ENCODE peak calls at places on chromosomes 13 and 19, in ten cellular contexts. A is uterus, E is lower lobe of right lung, H is glutamatergic neuron, W is brain microvascular endothelial cell, Y is cardiac muscle cell, B is fibroblast of lung, S is dorsolateral prefrontal cortex, X is AG04450, P is astrocyte of the spinal cord. G is an unnamed sample.

GRCh38 chr19:35329323-35329722 is 336 bp downstream of the CD22 start:
- DNase-seq in A (no peak), E (no peak), H (no peak), W (no peak), Y (no peak), B (no peak), S (no peak), X (no peak), P (no peak), G (no peak)

GRCh38 chr19:3547301-3547731 is 8.3 kb downstream of the TEKTIP1 start:
- DNase-seq in A (no peak), E (peak), H (peak), W (no peak), Y (no peak), B (no peak), S (no peak), X (no peak), P (no peak), G (no peak)

GRCh38 chr13:50762969-50763568 is 80.4 kb downstream of the DLEU7 start:
- DNase-seq in A (no peak), E (no peak), H (no peak), W (no peak), Y (no peak), B (no peak), S (no peak), X (no peak), P (no peak), G (no peak)

GRCh38 chr13:45623516-45624090 is 8.1 kb upstream of the ERICH6B start:
- DNase-seq in A (no peak), E (no peak), H (no peak), W (no peak), Y (peak), B (peak), S (no peak), X (no peak), P (peak), G (no peak)

GRCh38 chr19:10228925-10229324 is 2.2 kb downstream of the S1PR2 start:
- DNase-seq in A (peak), E (no peak), H (peak), W (peak), Y (peak), B (peak), S (no peak), X (no peak), P (no peak), G (no peak)

GRCh38 chr19:45901912-45902650 is at the start of gene MYPOP:
- DNase-seq in A (peak), E (no peak), H (no peak), W (no peak), Y (no peak), B (no peak), S (no peak), X (no peak), P (no peak), G (no peak)

GRCh38 chr19:10246511-10246910 is 5.5 kb upstream of the MRPL4 start:
- DNase-seq in A (no peak), E (no peak), H (no peak), W (no peak), Y (no peak), B (no peak), S (no peak), X (no peak), P (no peak), G (no peak)

GRCh38 chr13:36758345-36758744 is 60.7 kb upstream of the RFXAP start:
- DNase-seq in A (no peak), E (no peak), H (no peak), W (no peak), Y (no peak), B (no peak), S (no peak), X (no peak), P (no peak), G (no peak)

GRCh38 chr19:11506101-11506555 is 489 bp upstream of the ZNF653 start:
- DNase-seq in A (peak), E (no peak), H (no peak), W (no peak), Y (no peak), B (no peak), S (no peak), X (no peak), P (no peak), G (no peak)

GRCh38 chr13:44197791-44198770 is 175.5 kb upstream of the SERP2 start:
- DNase-seq in A (no peak), E (no peak), H (no peak), W (peak), Y (peak), B (peak), S (no peak), X (no peak), P (peak), G (no peak)

DNA sequence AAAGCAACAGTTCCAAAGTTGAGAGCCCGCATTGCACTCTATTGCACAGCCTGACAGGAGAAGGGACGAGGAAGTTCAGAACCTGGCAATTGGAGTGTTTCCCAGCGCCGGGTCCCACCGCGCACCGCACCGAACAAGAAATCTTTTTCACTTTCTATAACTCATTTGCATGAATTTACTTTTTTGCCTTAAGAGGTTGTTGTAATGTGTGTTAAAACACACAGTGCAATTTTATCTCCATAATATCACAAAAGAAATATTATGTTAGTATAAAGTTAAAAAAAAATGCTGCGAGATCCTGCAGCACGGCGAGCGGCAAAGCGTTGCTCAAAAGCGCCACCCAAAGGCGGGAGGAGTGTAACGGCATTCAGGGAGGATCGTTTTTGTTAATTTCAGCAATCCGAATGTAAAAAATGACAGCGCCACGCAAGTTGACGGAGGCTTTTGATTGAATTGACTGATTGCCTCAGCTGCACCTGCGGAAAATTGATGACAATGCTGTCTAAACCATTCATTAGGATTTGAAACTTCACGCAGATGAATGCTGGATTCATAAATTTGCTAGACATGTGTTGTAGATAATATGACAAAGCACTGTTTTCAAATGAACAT is 303.6 kb upstream of the ZNF507 start:
- DNase-seq in A (peak), E (no peak), H (peak), W (peak), Y (peak), B (peak), S (peak), X (no peak), P (peak), G (no peak)
- TF ChIP-seq CTCF in A (peak), E (peak), H (peak), W (peak), Y (peak), B (peak), S (peak), X (peak), P (peak), G (no peak)

GRCh38 chr19:5567971-5568407 is 236 bp upstream of the TINCR start:
- DNase-seq in A (no peak), E (no peak), H (no peak), W (no peak), Y (no peak), B (no peak), S (no peak), X (no peak), P (no peak), G (no peak)

GRCh38 chr19:5571777-5572176 is 4.0 kb upstream of the TINCR start:
- DNase-seq in A (no peak), E (no peak), H (no peak), W (no peak), Y (no peak), B (no peak), S (no peak), X (no peak), P (no peak), G (no peak)

GRCh38 chr19:5563941-5564612 is 3.7 kb downstream of the TINCR start:
- DNase-seq in A (no peak), E (no peak), H (no peak), W (peak), Y (no peak), B (no peak), S (no peak), X (no peak), P (no peak), G (no peak)

GRCh38 chr19:5564930-5565329 is 2.8 kb downstream of the TINCR start:
- DNase-seq in A (no peak), E (no peak), H (no peak), W (no peak), Y (no peak), B (no peak), S (no peak), X (no peak), P (no peak), G (no peak)

GRCh38 chr19:5567360-5567970 is at the start of gene TINCR:
- DNase-seq in A (no peak), E (no peak), H (peak), W (no peak), Y (no peak), B (no peak), S (no peak), X (no peak), P (no peak), G (no peak)
- TF ChIP-seq CTCF in A (no peak), E (no peak), H (peak), W (no peak), Y (peak), B (no peak), S (no peak), X (no peak), P (peak), G (no peak)

GRCh38 chr19:55132453-55133129 is 15.2 kb upstream of the PPP1R12C start:
- DNase-seq in A (no peak), E (no peak), H (no peak), W (no peak), Y (no peak), B (no peak), S (no peak), X (no peak), P (no peak), G (no peak)
- TF ChIP-seq CTCF in A (peak), E (no peak), H (no peak), W (no peak), Y (peak), B (no peak), S (no peak), X (peak), P (no peak), G (no peak)

DNA sequence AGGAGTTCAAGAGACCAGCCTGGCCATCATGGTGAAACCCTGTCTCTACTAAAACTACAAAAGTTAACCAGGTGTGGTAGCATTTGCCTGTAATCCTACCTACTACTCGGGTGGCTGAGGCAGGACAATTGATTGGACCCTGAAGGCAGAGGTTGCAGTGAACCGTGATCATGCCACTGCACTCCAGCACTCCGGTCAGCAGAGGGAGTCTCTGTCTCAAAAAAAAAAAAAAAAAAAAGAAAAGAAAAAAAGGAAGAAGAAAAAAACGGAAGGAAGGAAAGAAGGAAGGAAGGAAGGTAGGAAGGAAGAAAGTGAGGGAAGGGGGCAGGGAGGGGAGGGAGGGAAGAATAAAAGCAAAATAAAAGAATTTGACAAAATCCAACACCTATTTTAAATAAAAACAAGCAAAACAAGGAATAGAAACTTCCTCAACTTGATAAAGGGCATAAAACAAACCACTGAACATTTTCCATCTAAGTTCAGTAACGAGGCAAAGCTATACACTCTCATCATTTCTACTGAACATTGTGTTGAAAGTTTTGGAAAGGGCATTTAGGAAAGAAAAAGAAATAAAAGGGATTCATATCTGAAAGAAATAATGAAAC is 411.6 kb upstream of the SLITRK5 start:
- DNase-seq in A (no peak), E (no peak), H (peak), W (no peak), Y (peak), B (peak), S (no peak), X (no peak), P (no peak), G (no peak)
- TF ChIP-seq CTCF in A (no peak), E (peak), H (peak), W (peak), Y (no peak), B (peak), S (peak), X (peak), P (peak), G (no peak)

DNA sequence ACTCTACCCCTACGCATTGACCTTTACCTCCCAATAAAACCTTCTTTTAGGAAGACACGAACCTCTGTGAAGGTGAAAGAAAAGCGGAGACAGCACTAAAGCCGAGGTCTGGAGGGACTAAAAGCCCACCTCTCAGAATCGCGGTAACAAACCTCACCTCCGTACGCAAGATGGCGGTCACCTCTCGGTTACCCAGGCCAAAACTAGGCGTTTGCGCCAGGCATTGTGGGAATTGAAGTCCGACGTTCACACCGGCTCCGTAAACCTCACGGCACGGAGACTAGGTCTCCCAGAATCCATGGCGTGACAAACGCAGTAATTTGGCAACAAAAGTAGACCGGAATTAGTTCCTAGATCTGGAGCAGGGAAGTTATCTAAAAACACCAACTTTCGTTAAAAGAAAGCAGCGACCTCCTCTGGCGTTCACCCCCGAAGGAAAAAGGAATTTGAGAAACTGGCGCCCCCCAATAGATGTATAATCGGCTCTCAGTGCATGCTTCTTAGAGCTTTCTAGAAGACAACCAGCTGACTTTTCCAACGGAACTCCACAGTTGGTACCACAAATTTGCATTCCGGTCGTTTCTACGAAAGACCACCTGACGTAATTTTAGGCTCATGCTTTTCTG is at the start of gene N4BP2L2:
- DNase-seq in A (peak), E (peak), H (peak), W (peak), Y (peak), B (peak), S (peak), X (peak), P (peak), G (peak)
- TF ChIP-seq CTCF in A (peak), E (peak), H (no peak), W (peak), Y (peak), B (peak), S (peak), X (peak), P (peak), G (no peak)

GRCh38 chr13:113742000-113742441 is 17.0 kb upstream of the TMEM255B start:
- DNase-seq in A (no peak), E (peak), H (peak), W (no peak), Y (peak), B (peak), S (no peak), X (no peak), P (no peak), G (no peak)
- TF ChIP-seq CTCF in A (no peak), E (peak), H (no peak), W (peak), Y (peak), B (peak), S (no peak), X (peak), P (peak), G (no peak)

GRCh38 chr13:108342369-108343289 is 73.1 kb downstream of the TNFSF13B start:
- DNase-seq in A (no peak), E (no peak), H (no peak), W (peak), Y (peak), B (peak), S (no peak), X (peak), P (peak), G (no peak)
- TF ChIP-seq CTCF in A (no peak), E (peak), H (peak), W (peak), Y (peak), B (peak), S (peak), X (peak), P (peak), G (no peak)

GRCh38 chr13:96172066-96172465 is 82.2 kb downstream of the HS6ST3 start:
- DNase-seq in A (no peak), E (no peak), H (no peak), W (no peak), Y (no peak), B (no peak), S (no peak), X (no peak), P (no peak), G (no peak)
- TF ChIP-seq CTCF in A (no peak), E (no peak), H (no peak), W (no peak), Y (no peak), B (no peak), S (no peak), X (no peak), P (no peak), G (no peak)

GRCh38 chr13:98519976-98520375 is 56.9 kb downstream of the STK24 start:
- DNase-seq in A (no peak), E (no peak), H (no peak), W (no peak), Y (no peak), B (no peak), S (no peak), X (no peak), P (no peak), G (no peak)
- TF ChIP-seq CTCF in A (no peak), E (no peak), H (no peak), W (no peak), Y (no peak), B (no peak), S (no peak), X (no peak), P (no peak), G (no peak)